ENCODE peak calls at places on chromosome 19, in nine cellular contexts. N is activated CD8-positive, alpha-beta memory T cell treated with anti-CD3 and anti-CD28 coated beads for 1 hour; D is kidney tubule cell; P is astrocyte of the hippocampus; R is dorsolateral prefrontal cortex; A is cardiac fibroblast; I is amniotic stem cell; W is esophagus squamous epithelium; O is EL. E is an unnamed sample.

GRCh38 chr19:33241530-33242101 is 16.0 kb upstream of the SLC7A10 start:
- DNase-seq in P (peak; percentile 18), A (no peak), W (no peak), R (no peak), D (no peak), O (no peak), N (no peak), I (no peak), E (no peak)

GRCh38 chr19:30498707-30499106 is 126.5 kb downstream of the ZNF536 start:
- DNase-seq in P (no peak), D (no peak), O (no peak), R (peak; percentile 54), W (no peak), A (no peak), I (no peak), N (no peak), E (peak; percentile 30)

GRCh38 chr19:57302020-57302465 is 18.2 kb upstream of the ZNF543 start:
- DNase-seq in O (peak; percentile 96), A (peak; percentile 99), R (no peak), W (no peak), I (peak; percentile 83), N (no peak), D (peak; percentile 78), P (peak; percentile 86), E (no peak)

GRCh38 chr19:38684078-38684861 is 36.8 kb downstream of the ACTN4 start:
- DNase-seq in O (peak; percentile 95), N (no peak), A (peak; percentile 96), R (no peak), P (peak; percentile 91), D (peak; percentile 98), I (peak; percentile 69), W (no peak), E (no peak)

GRCh38 chr19:45973564-45974338 is at the start of gene NOVA2:
- DNase-seq in I (no peak), W (no peak), N (no peak), D (peak; percentile 32), A (peak; percentile 72), P (peak; percentile 95), O (peak; percentile 39), R (peak; percentile 94), E (peak; percentile 73)

GRCh38 chr19:41302624-41303351 is 7.2 kb upstream of the CCDC97 start:
- DNase-seq in O (no peak), A (no peak), P (no peak), W (no peak), N (no peak), D (no peak), R (no peak), I (no peak), E (no peak)

GRCh38 chr19:48812094-48812929 is 1.5 kb upstream of the BCAT2 start:
- DNase-seq in R (peak; percentile 72), I (no peak), P (peak; percentile 89), W (peak; percentile 28), D (peak; percentile 67), O (peak; percentile 71), A (peak; percentile 38), N (peak; percentile 40), E (peak; percentile 75)

GRCh38 chr19:34818270-34818669 is 45.3 kb upstream of the ZNF599 start:
- DNase-seq in O (no peak), N (no peak), R (no peak), W (no peak), I (no peak), D (no peak), P (no peak), A (no peak), E (no peak)

GRCh38 chr19:30069535-30070197 is 127.6 kb downstream of the URI1 start:
- DNase-seq in I (no peak), A (no peak), N (no peak), P (no peak), W (no peak), O (no peak), R (no peak), D (no peak), E (no peak)

GRCh38 chr19:32550666-32551065 is 30.3 kb upstream of the PDCD5 start:
- DNase-seq in D (no peak), P (no peak), A (no peak), O (no peak), N (no peak), W (no peak), I (no peak), R (peak; percentile 28), E (no peak)

GRCh38 chr19:4379383-4380253 is 20.7 kb downstream of the SH3GL1 start:
- DNase-seq in W (no peak), P (no peak), R (no peak), I (no peak), D (peak; percentile 99), O (peak; percentile 41), A (peak; percentile 89), N (no peak), E (no peak)

GRCh38 chr19:35134601-35135091 is at the start of gene LGI4:
- DNase-seq in P (no peak), N (no peak), O (no peak), D (no peak), I (no peak), R (no peak), A (no peak), W (no peak), E (no peak)

GRCh38 chr19:50501568-50502475 is 9.2 kb downstream of the JOSD2 start:
- DNase-seq in A (no peak), O (no peak), I (no peak), W (no peak), R (no peak), N (no peak), P (no peak), D (no peak), E (no peak)

GRCh38 chr19:48933382-48933932 is at the start of gene DHDH:
- DNase-seq in P (peak; percentile 77), A (peak; percentile 35), N (peak; percentile 75), R (peak; percentile 73), I (peak; percentile 28), D (peak; percentile 95), O (peak; percentile 71), W (no peak), E (peak; percentile 48)

GRCh38 chr19:50025794-50026549 is at the start of gene ZNF473:
- DNase-seq in N (peak; percentile 82), D (peak; percentile 97), I (peak; percentile 96), O (peak; percentile 97), P (peak; percentile 97), W (peak; percentile 85), R (peak; percentile 96), A (peak; percentile 98), E (peak; percentile 98)

GRCh38 chr19:7500811-7501450 is 12.1 kb upstream of the PEX11G start:
- DNase-seq in W (no peak), N (no peak), D (peak; percentile 67), R (peak; percentile 89), I (no peak), A (peak; percentile 51), O (peak; percentile 62), P (peak; percentile 77), E (peak; percentile 78)

GRCh38 chr19:18612772-18613588 is at the start of gene TMEM59L:
- DNase-seq in N (no peak), A (no peak), P (peak; percentile 60), R (peak; percentile 61), I (no peak), O (no peak), D (no peak), W (no peak), E (peak; percentile 23)

GRCh38 chr19:30691767-30692516 is 319.8 kb downstream of the ZNF536 start:
- DNase-seq in P (no peak), I (no peak), N (no peak), W (no peak), O (no peak), A (no peak), R (peak; percentile 46), D (no peak), E (no peak)

GRCh38 chr19:31497709-31498108 is 148.5 kb upstream of the TSHZ3 start:
- DNase-seq in R (no peak), D (no peak), A (no peak), I (no peak), W (no peak), P (no peak), N (no peak), O (no peak), E (no peak)

GRCh38 chr19:6065685-6066365 is 44.5 kb downstream of the RFX2 start:
- DNase-seq in W (no peak), O (no peak), D (peak; percentile 66), I (no peak), P (peak; percentile 72), R (no peak), N (peak; percentile 29), A (no peak), E (no peak)

GRCh38 chr19:34662919-34663318 is 14.0 kb downstream of the SCGB2B2 start:
- DNase-seq in A (peak; percentile 22), I (no peak), N (no peak), P (no peak), W (no peak), D (peak; percentile 28), O (peak; percentile 35), R (no peak), E (no peak)

GRCh38 chr19:1856698-1857603 is 6.4 kb downstream of the KLF16 start:
- DNase-seq in A (peak; percentile 87), O (peak; percentile 89), W (no peak), P (peak; percentile 81), R (no peak), N (no peak), I (no peak), D (peak; percentile 93), E (no peak)

GRCh38 chr19:39824143-39825092 is 9.5 kb downstream of the DYRK1B start:
- DNase-seq in O (peak; percentile 88), N (peak; percentile 66), W (peak; percentile 71), I (peak; percentile 86), P (peak; percentile 97), A (peak; percentile 94), D (peak; percentile 92), R (peak; percentile 98), E (peak; percentile 99)

GRCh38 chr19:35232912-35233311 is 4.4 kb upstream of the FAM187B start:
- DNase-seq in W (no peak), D (no peak), A (no peak), O (no peak), P (no peak), N (no peak), I (no peak), R (no peak), E (no peak)

GRCh38 chr19:15276620-15277019 is 44.4 kb upstream of the EPHX3 start:
- DNase-seq in N (no peak), A (no peak), R (no peak), P (no peak), I (no peak), O (no peak), W (no peak), D (no peak), E (no peak)

E was measured in hippocampal formation.